ENCODE peak calls at places on chromosomes 4 and X, in seven cellular contexts. Z, P, S, T, J, Q and Y are unnamed samples.

GRCh38 chr4:89674876-89675459 is 162.0 kb downstream of the SNCA start:
- DNase-seq in Z (no peak), P (no peak), S (no peak), T (no peak), J (peak), Q (no peak), Y (no peak)

GRCh38 chrX:43882294-43882681 is at the start of gene MAOB:
- DNase-seq in Z (peak), P (peak), S (peak), T (no peak), J (peak), Q (peak), Y (no peak)

GRCh38 chr4:6633091-6633906 is 7.2 kb upstream of the MRFAP1 start:
- DNase-seq in Z (no peak), P (peak), S (no peak), T (no peak), J (peak), Q (no peak), Y (no peak)

GRCh38 chrX:126238220-126238619 is 72.1 kb upstream of the DCAF12L2 start:
- DNase-seq in Z (no peak), P (no peak), S (no peak), T (no peak), J (no peak), Q (no peak), Y (no peak)

GRCh38 chr4:23728393-23728792 is 161.5 kb downstream of the PPARGC1A start:
- DNase-seq in Z (no peak), P (no peak), S (no peak), T (no peak), J (no peak), Q (no peak), Y (no peak)

GRCh38 chrX:12434493-12434892 is 296.2 kb downstream of the FRMPD4 start:
- DNase-seq in Z (no peak), P (no peak), S (no peak), T (no peak), J (no peak), Q (no peak), Y (no peak)

GRCh38 chr4:138034871-138035270 is 207.3 kb downstream of the SLC7A11 start:
- DNase-seq in Z (no peak), P (peak), S (no peak), T (no peak), J (no peak), Q (no peak), Y (no peak)

GRCh38 chrX:8849945-8850344 is 48.8 kb upstream of the FAM9A start:
- DNase-seq in Z (peak), P (no peak), S (no peak), T (no peak), J (no peak), Q (no peak), Y (no peak)

GRCh38 chr4:160026720-160027119 is 923.8 kb downstream of the RAPGEF2 start:
- DNase-seq in Z (no peak), P (no peak), S (no peak), T (no peak), J (no peak), Q (no peak), Y (no peak)

GRCh38 chr4:52863324-52863723 is 1.2 kb downstream of the RASL11B start:
- DNase-seq in Z (no peak), P (no peak), S (no peak), T (no peak), J (no peak), Q (no peak), Y (no peak)

GRCh38 chr4:52861879-52862604 is at the start of gene RASL11B:
- DNase-seq in Z (peak), P (peak), S (peak), T (peak), J (peak), Q (peak), Y (peak)

GRCh38 chr4:52861171-52861873 is 795 bp upstream of the RASL11B start:
- DNase-seq in Z (no peak), P (no peak), S (no peak), T (no peak), J (no peak), Q (no peak), Y (no peak)

GRCh38 chr4:52864816-52865215 is 2.7 kb downstream of the RASL11B start:
- DNase-seq in Z (peak), P (no peak), S (no peak), T (no peak), J (no peak), Q (no peak), Y (no peak)

DNA sequence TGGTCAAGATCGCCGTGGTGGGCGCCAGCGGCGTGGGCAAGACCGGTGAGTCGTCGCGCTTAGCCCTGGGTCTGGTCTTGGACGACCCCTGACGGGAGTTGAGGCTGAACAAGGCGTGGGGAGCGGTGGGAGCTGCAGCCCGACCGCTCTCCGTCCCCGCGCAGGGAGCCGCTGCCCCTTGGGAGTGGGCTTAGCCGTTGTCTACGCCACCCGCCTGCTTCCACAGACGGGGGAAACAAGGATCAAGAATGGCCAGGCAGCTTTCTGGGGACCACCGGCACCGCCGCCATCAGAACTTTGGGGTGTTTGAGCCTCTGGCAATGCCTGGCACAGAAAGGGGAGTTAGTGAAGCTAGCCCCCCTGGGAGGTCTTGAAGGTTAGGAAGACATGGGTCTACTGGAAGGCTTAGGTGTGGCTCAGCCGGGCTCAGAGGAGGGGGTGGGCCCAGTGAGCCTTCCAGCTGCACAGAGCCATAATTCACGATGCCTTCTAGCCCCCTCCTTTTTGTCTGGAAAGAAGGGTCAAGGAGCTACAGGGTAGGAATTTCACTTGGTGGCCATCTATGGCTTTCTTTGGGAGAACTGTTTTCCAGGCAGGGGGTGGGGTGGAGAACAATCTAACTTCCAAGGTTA is 604 bp downstream of the RASL11B start:
- DNase-seq in Z (peak), P (no peak), S (no peak), T (no peak), J (no peak), Q (no peak), Y (no peak)
- TF ChIP-seq POLR2AphosphoS5 in Z (no peak), P (no peak), S (no peak), T (no peak), J (no peak), Q (no peak), Y (no peak)

DNA sequence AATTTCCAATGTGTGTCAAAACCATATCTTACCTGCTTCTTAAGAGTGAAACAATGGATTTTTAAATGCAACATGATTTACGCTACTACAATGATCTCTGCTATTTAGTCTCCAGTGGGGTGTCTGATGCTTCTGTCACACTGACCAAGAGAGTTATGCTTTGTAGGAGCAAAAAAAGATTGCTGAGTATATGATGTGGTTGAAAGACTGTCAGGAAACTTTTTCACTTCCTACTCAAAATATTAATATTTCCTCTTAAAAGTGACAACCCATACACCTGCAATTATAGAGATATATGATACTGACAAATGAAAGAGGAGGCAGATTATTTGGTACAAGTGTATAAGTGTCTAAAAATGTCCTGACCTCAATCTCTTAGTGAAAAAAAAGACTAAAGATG is 105.2 kb upstream of the BMP3 start:
- DNase-seq in Z (no peak), P (no peak), S (no peak), T (no peak), J (no peak), Q (no peak), Y (no peak)
- TF ChIP-seq TAF1 in Z (no peak), P (no peak), S (no peak), T (no peak), J (no peak), Q (no peak), Y (no peak)

GRCh38 chr4:139666735-139667266 is 1.2 kb downstream of the MGST2 start:
- DNase-seq in Z (no peak), P (peak), S (no peak), T (no peak), J (peak), Q (no peak), Y (no peak)

GRCh38 chr4:139664442-139664841 is 1.2 kb upstream of the MGST2 start:
- DNase-seq in Z (no peak), P (no peak), S (no peak), T (no peak), J (no peak), Q (no peak), Y (no peak)

GRCh38 chr4:139668036-139668435 is 2.4 kb downstream of the MGST2 start:
- DNase-seq in Z (no peak), P (peak), S (no peak), T (no peak), J (no peak), Q (no peak), Y (no peak)

GRCh38 chr4:139665079-139665689 is 435 bp upstream of the MGST2 start:
- DNase-seq in Z (no peak), P (no peak), S (no peak), T (no peak), J (no peak), Q (no peak), Y (no peak)

DNA sequence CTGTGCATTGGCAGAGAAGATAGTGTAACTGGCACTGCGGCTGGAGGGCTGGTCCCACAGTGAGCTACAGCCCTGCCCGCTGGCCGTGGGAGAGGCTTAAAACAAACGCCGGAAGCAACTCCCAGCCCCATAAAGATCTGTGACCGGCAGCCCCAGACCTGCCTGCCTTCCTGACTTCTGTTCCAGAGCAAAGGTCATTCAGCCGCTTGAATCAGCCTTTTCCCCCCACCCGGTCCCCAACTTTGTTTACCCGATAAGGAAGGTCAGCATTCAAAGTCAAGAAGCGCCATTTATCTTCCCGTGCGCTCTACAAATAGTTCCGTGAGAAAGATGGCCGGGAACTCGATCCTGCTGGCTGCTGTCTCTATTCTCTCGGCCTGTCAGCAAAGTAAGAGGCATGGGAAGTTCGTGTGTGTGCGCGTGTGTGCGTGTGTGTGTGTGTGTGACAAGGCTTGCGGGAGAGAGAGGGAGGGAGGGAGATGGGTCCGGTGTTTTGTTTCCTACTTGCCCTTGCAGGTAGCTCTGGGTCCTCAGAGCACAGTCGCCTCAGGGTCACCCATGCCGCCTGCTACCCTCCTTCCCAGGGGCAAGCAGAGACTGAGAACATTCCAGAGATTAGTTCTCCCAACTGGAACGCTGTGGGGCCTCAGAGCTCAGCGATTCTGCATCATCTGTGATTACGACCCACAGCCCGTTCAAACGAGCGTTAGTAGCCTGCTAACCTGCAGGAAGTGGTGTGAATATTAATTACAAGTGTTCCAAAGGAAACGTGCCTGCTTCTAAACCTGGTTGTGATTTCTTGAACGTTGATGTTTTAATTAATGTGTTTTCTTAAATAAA is at the start of gene MGST2:
- DNase-seq in Z (peak), P (peak), S (peak), T (no peak), J (peak), Q (peak), Y (peak)
- TF ChIP-seq POLR2AphosphoS5 in Z (peak), P (peak), S (no peak), T (peak), J (peak), Q (peak), Y (no peak)

GRCh38 chr4:98605216-98605615 is 53.2 kb downstream of the TSPAN5 start:
- DNase-seq in Z (no peak), P (no peak), S (no peak), T (no peak), J (no peak), Q (no peak), Y (no peak)

GRCh38 chr4:98601719-98602118 is 56.7 kb downstream of the TSPAN5 start:
- DNase-seq in Z (no peak), P (no peak), S (no peak), T (no peak), J (no peak), Q (no peak), Y (no peak)

GRCh38 chr4:98604723-98605122 is 53.7 kb downstream of the TSPAN5 start:
- DNase-seq in Z (no peak), P (no peak), S (no peak), T (no peak), J (no peak), Q (no peak), Y (no peak)

GRCh38 chr4:98602270-98602669 is 56.1 kb downstream of the TSPAN5 start:
- DNase-seq in Z (no peak), P (no peak), S (no peak), T (no peak), J (no peak), Q (no peak), Y (no peak)

DNA sequence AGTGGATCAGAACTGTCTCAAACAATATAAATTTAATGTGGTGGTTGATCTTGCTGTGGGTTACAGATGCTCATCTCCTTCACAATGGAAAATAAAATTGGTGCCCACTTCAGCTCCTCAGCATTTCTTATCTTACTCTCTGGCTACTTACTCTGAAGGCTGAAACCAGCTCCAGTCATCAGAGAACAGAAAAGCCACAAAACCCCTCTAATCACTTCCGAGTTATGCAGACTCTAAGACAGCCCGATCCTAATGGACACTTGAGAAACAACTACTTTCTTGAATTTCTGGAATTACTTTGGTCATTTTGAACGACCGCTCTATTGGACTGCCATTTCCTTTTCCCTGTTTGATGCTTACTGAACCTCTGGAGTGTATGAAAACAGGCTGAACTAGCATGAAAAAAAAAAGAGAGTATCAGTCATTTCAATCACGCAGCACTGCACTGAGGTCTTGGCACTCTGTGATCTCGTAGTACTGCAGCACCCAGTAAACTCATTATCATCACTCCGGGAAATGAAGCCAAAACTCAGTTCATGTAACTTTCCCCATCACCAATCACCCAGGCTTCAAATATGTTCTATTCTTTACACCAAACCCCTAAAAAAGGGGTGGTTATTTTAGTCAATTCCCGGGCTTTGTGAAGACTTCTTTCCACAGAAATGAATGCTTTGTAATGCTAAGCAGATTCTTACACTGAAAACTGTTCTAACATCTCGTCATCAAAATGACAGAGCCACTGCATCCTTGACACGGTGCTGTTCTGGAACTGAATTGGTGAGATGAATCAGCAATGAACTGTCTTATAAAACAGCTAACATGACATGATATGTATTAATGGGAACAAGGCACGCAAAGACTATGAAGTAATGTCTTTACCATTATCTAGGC is 54.5 kb downstream of the TSPAN5 start:
- DNase-seq in Z (no peak), P (no peak), S (no peak), T (no peak), J (no peak), Q (no peak), Y (no peak)
- TF ChIP-seq TAF1 in Z (no peak), P (no peak), S (no peak), T (no peak), J (no peak), Q (no peak), Y (no peak)

DNA sequence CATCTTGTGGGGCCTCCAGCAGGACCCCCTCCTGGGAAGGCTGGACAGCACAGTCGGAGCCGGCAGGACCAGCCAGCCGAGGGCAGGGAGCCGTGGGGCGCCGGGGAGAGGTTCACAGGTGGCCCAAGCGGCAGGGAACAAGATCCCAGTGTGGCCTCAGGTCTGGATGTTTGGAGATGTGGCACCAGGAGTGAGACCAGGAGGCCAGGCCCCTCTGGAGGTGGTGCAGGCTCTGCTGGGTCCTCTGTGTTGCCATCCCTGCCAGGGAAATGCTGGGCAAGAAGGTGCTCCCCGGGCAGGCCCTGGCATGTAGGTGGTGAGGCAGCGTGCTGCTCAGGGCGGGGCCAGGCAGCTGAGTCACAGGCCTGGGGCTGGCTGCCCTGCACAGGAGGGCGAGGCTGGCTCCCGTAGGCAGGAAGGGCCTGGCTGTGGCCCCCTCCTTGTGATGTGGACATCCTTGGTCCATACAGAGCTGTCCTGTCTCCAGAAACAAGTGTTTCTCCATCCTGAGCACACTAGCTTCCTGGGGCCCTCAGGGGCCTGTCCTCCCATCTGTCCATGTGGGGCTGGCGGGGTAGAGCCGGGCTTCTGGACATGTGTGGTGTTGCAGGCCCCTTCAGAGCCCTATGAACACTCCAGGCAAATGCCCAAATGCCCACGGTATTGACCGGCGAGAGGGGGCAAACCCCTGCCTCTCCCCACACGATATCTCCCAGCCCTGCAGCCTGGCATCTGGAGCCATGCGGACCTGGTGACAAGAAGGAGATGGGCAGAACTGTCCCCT is 4.8 kb upstream of the HGFAC start:
- DNase-seq in Z (no peak), P (no peak), S (no peak), T (peak), J (no peak), Q (no peak), Y (no peak)
- TF ChIP-seq POLR2AphosphoS5 in Z (peak), P (no peak), S (no peak), T (no peak), J (no peak), Q (no peak), Y (no peak)